ENCODE peak calls at places on chromosomes 12 and 14, in four cellular contexts. I is HepG2, Q is K562, O is endothelial cell of umbilical vein. Y is an unnamed sample.

GRCh38 chr12:120702629-120703028 is 7.6 kb upstream of the UNC119B start:
- DNase-seq in Q (no peak), O (no peak), I (peak; percentile 45), Y (no peak)

GRCh38 chr14:62655161-62655560 is 390.1 kb downstream of the KCNH5 start:
- DNase-seq in Q (no peak), I (no peak), O (no peak), Y (no peak)

GRCh38 chr14:74945852-74946658 is 9.3 kb downstream of the PGF start:
- DNase-seq in Q (peak; percentile 75), I (peak; percentile 84), O (peak; percentile 69), Y (peak; percentile 78)

GRCh38 chr14:54600685-54601084 is 33.8 kb downstream of the SAMD4A start:
- DNase-seq in Q (no peak), I (no peak), O (no peak), Y (no peak)

GRCh38 chr14:64040044-64040443 is 187.2 kb downstream of the SYNE2 start:
- DNase-seq in O (peak; percentile 28), I (no peak), Q (no peak), Y (no peak)

GRCh38 chr12:6532927-6533652 is 1.2 kb upstream of the GAPDH start:
- DNase-seq in I (peak; percentile 84), O (no peak), Q (peak; percentile 25), Y (peak; percentile 81)

GRCh38 chr12:130433411-130433810 is 95.7 kb downstream of the PIWIL1 start:
- DNase-seq in I (no peak), O (no peak), Q (no peak), Y (no peak)

GRCh38 chr12:93237235-93237915 is 140.3 kb upstream of the NUDT4 start:
- DNase-seq in O (no peak), I (peak; percentile 13), Q (no peak), Y (peak; percentile 22)

GRCh38 chr14:92794547-92794941 is 439 bp downstream of the GOLGA5 start:
- DNase-seq in I (no peak), Q (peak; percentile 10), O (peak; percentile 28), Y (peak; percentile 58)

GRCh38 chr14:54465654-54466053 is 23.1 kb downstream of the GMFB start:
- DNase-seq in O (no peak), Q (no peak), I (no peak), Y (no peak)

GRCh38 chr14:50059773-50060629 is 56.4 kb downstream of the VCPKMT start:
- DNase-seq in O (no peak), I (peak; percentile 42), Q (no peak), Y (peak; percentile 35)

GRCh38 chr12:124625867-124626675 is 58.7 kb upstream of the NCOR2 start:
- DNase-seq in I (peak; percentile 16), Q (peak; percentile 70), O (peak; percentile 91), Y (peak; percentile 79)

GRCh38 chr14:87698496-87698895 is 294.5 kb downstream of the GALC start:
- DNase-seq in O (no peak), Q (no peak), I (no peak), Y (peak; percentile 34)

GRCh38 chr12:80847575-80847974 is 90.2 kb downstream of the LIN7A start:
- DNase-seq in Q (no peak), I (no peak), O (no peak), Y (no peak)

GRCh38 chr12:80848858-80849257 is 88.9 kb downstream of the LIN7A start:
- DNase-seq in I (no peak), O (no peak), Q (no peak), Y (no peak)

GRCh38 chr12:80849367-80849766 is 88.4 kb downstream of the LIN7A start:
- DNase-seq in O (no peak), I (no peak), Q (no peak), Y (no peak)

GRCh38 chr12:80846930-80847329 is 90.8 kb downstream of the LIN7A start:
- DNase-seq in Q (no peak), O (no peak), I (no peak), Y (no peak)
- H3K4me3 ChIP-seq in Q (no peak overlapping the region), O (no peak overlapping the region), I (no peak overlapping the region), Y (no peak overlapping the region)

GRCh38 chr12:42299392-42300308 is 26.2 kb downstream of the ZCRB1 start:
- DNase-seq in I (no peak), Q (no peak), O (peak; percentile 20), Y (peak; percentile 35)
- TF ChIP-seq MYC in I (no peak), Q (no peak), O (no peak), Y (no peak)

DNA sequence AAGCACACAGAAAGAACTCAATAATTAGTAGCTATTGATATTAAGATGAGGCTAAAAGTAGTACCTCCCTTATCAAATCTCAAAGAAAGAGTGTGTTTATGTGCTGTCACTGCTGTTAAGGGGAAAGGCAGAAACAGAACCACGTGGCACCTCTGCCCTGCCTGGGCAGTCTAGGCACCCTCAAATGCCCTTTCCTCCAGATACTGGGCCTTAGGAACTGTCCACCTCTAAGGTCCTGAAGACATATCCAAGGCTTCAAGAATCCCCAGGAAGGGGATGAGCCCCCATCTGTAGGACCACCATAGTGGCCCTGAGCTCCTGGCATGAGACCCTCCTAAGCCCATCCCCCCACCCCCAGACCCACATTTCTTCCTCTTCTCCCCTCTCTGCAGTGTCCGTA is 29.1 kb downstream of the NGB start:
- DNase-seq in O (no peak), Q (no peak), I (no peak), Y (no peak)
- TF ChIP-seq MAX in O (no peak), Q (no peak), I (no peak), Y (peak; percentile 84)

GRCh38 chr12:121789800-121790748 is 3.4 kb downstream of the RHOF start:
- DNase-seq in Q (no peak), O (no peak), I (no peak), Y (peak; percentile 99)
- H3K4me3 ChIP-seq in Q (no peak overlapping the region), O (no peak overlapping the region), I (no peak overlapping the region), Y (peak overlapping the region; percentile 46)